ENCODE peak calls at places on chromosome 13, in five cellular contexts. D is smooth muscle cell of the brain vasculature, R is dermis microvascular lymphatic vessel endothelial cell, Y is NCI-H460, S is bronchial epithelial cell. E is an unnamed sample.

GRCh38 chr13:43785166-43785680 is 1.5 kb downstream of the ENOX1 start:
- DNase-seq in R (no peak), S (no peak), Y (no peak), D (no peak), E (no peak)

GRCh38 chr13:21047591-21048282 is 13.6 kb downstream of the LATS2 start:
- DNase-seq in R (no peak), Y (no peak), S (no peak), D (no peak), E (no peak)

GRCh38 chr13:72521965-72522661 is 205.3 kb downstream of the MZT1 start:
- DNase-seq in Y (no peak), D (no peak), S (no peak), R (no peak), E (no peak)

GRCh38 chr13:26883613-26884257 is 123.1 kb upstream of the GPR12 start:
- DNase-seq in S (no peak), R (no peak), D (no peak), Y (no peak), E (no peak)

GRCh38 chr13:31380728-31381127 is 181.0 kb downstream of the B3GLCT start:
- DNase-seq in Y (no peak), S (no peak), R (peak), D (no peak), E (no peak)

GRCh38 chr13:101242720-101243119 is 173.6 kb downstream of the NALCN start:
- DNase-seq in Y (no peak), D (no peak), S (peak), R (peak), E (no peak)

GRCh38 chr13:98459721-98460370 is 117.1 kb downstream of the STK24 start:
- DNase-seq in Y (no peak), S (no peak), D (no peak), R (no peak), E (no peak)

GRCh38 chr13:30863231-30863630 is 42.8 kb upstream of the MEDAG start:
- DNase-seq in S (no peak), R (no peak), Y (no peak), D (no peak), E (no peak)

GRCh38 chr13:30142502-30143211 is 164.7 kb downstream of the KATNAL1 start:
- DNase-seq in Y (no peak), S (peak), R (peak), D (peak), E (no peak)

GRCh38 chr13:99962242-99962641 is 9.3 kb downstream of the ZIC5 start:
- DNase-seq in S (no peak), Y (no peak), R (no peak), D (no peak), E (no peak)

GRCh38 chr13:92592757-92593156 is 633.9 kb upstream of the GPC6 start:
- DNase-seq in D (no peak), Y (no peak), S (no peak), R (no peak), E (no peak)

GRCh38 chr13:20559659-20560356 is 7.1 kb upstream of the IFT88 start:
- DNase-seq in R (no peak), D (no peak), S (no peak), Y (no peak), E (no peak)

GRCh38 chr13:72062566-72062965 is 195.6 kb upstream of the DACH1 start:
- DNase-seq in D (no peak), R (peak), Y (peak), S (peak), E (peak)

GRCh38 chr13:49112782-49113525 is 107.2 kb upstream of the MLNR start:
- DNase-seq in D (no peak), Y (no peak), R (peak), S (no peak), E (peak)

GRCh38 chr13:110105136-110105535 is 201.8 kb downstream of the COL4A1 start:
- DNase-seq in R (no peak), Y (no peak), D (no peak), S (no peak), E (no peak)

GRCh38 chr13:44159633-44160279 is 213.9 kb upstream of the SERP2 start:
- DNase-seq in Y (peak), D (no peak), R (no peak), S (peak), E (no peak)

GRCh38 chr13:32262619-32263018 is 52.5 kb downstream of the ZAR1L start:
- DNase-seq in S (no peak), D (no peak), Y (no peak), R (no peak), E (no peak)

GRCh38 chr13:26074706-26075105 is 22.9 kb upstream of the SHISA2 start:
- DNase-seq in R (no peak), S (no peak), Y (no peak), D (no peak), E (peak)

GRCh38 chr13:34294483-34295129 is 476.7 kb downstream of the RFC3 start:
- DNase-seq in D (no peak), S (peak), Y (no peak), R (no peak), E (no peak)

GRCh38 chr13:44703371-44703770 is 127.2 kb upstream of the TSC22D1 start:
- DNase-seq in D (no peak), R (no peak), Y (no peak), S (peak), E (no peak)

GRCh38 chr13:20489185-20489820 is 36.4 kb downstream of the CRYL1 start:
- DNase-seq in R (no peak), Y (peak), S (peak), D (no peak), E (no peak)

GRCh38 chr13:41188584-41188983 is 5.8 kb downstream of the KBTBD7 start:
- DNase-seq in D (no peak), S (peak), Y (no peak), R (no peak), E (no peak)

GRCh38 chr13:23709521-23709920 is 139.3 kb downstream of the TNFRSF19 start:
- DNase-seq in R (no peak), Y (no peak), S (no peak), D (no peak), E (no peak)

GRCh38 chr13:70391678-70392077 is 283.4 kb upstream of the KLHL1 start:
- DNase-seq in R (no peak), Y (no peak), D (no peak), S (peak), E (no peak)

GRCh38 chr13:104314926-104315535 is 1248.8 kb upstream of the SLC10A2 start:
- DNase-seq in D (no peak), Y (no peak), S (peak), R (no peak), E (no peak)

GRCh38 chr13:38202730-38203129 is 146.9 kb upstream of the UFM1 start:
- DNase-seq in R (no peak), S (peak), Y (no peak), D (no peak), E (no peak)

GRCh38 chr13:44237276-44237767 is 136.3 kb upstream of the SERP2 start:
- DNase-seq in R (peak), D (peak), S (peak), Y (peak), E (no peak)

GRCh38 chr13:101916758-101917474 is 464.4 kb downstream of the ITGBL1 start:
- DNase-seq in Y (no peak), D (no peak), R (no peak), S (no peak), E (no peak)

GRCh38 chr13:89748716-89749115 is 1598.8 kb upstream of the MIR17HG start:
- DNase-seq in D (no peak), R (peak), Y (no peak), S (no peak), E (no peak)

GRCh38 chr13:102017248-102017647 is 384.6 kb downstream of the FGF14 start:
- DNase-seq in S (no peak), Y (no peak), D (no peak), R (no peak), E (no peak)

GRCh38 chr13:51071493-51071892 is 39.6 kb downstream of the C13orf42 start:
- DNase-seq in S (no peak), D (no peak), R (no peak), Y (no peak), E (no peak)